ENCODE peak calls at places on chromosomes 12 and 14, in six cellular contexts. T is K562, K is A549, X is GM12878, G is HepG2, B is endothelial cell of umbilical vein. L is an unnamed sample.

GRCh38 chr14:101233391-101233790 is 327.9 kb upstream of the DIO3 start:
- DNase-seq in B (no peak), G (no peak), T (no peak), K (no peak), X (no peak), L (no peak)

GRCh38 chr14:74535756-74536325 is 42.3 kb downstream of the ISCA2 start:
- DNase-seq in K (no peak), X (no peak), B (no peak), T (no peak), G (no peak), L (no peak)

GRCh38 chr12:56358836-56359532 is 923 bp downstream of the STAT2 start:
- DNase-seq in B (no peak), X (no peak), T (no peak), G (no peak), K (no peak), L (peak)

GRCh38 chr14:21712039-21712438 is 38.4 kb upstream of the OR4E1 start:
- DNase-seq in G (no peak), X (no peak), B (no peak), T (no peak), K (no peak), L (no peak)

GRCh38 chr12:107337354-107338095 is 244.2 kb upstream of the CRY1 start:
- DNase-seq in G (no peak), K (peak), B (no peak), T (no peak), X (no peak), L (no peak)

GRCh38 chr12:50948798-50949197 is 3.5 kb upstream of the HIGD1C start:
- DNase-seq in T (no peak), B (no peak), X (no peak), G (no peak), K (no peak), L (no peak)

GRCh38 chr12:127485528-127485927 is 781.4 kb upstream of the TMEM132C start:
- DNase-seq in T (no peak), G (no peak), B (no peak), K (peak), X (no peak), L (peak)

GRCh38 chr14:92595267-92595666 is 81.7 kb downstream of the RIN3 start:
- DNase-seq in B (no peak), G (no peak), K (no peak), T (no peak), X (no peak), L (no peak)

GRCh38 chr12:124995200-124995961 is 1.9 kb downstream of the BRI3BP start:
- DNase-seq in G (no peak), B (no peak), X (peak), T (no peak), K (no peak), L (peak)

GRCh38 chr12:129145381-129145780 is 292.1 kb downstream of the GLT1D1 start:
- DNase-seq in T (no peak), G (no peak), X (no peak), K (no peak), B (no peak), L (no peak)

GRCh38 chr12:52874573-52875435 is 26.0 kb upstream of the KRT78 start:
- DNase-seq in T (no peak), G (no peak), K (no peak), B (no peak), X (no peak), L (peak)

GRCh38 chr12:102740157-102741032 is 176.6 kb downstream of the PAH start:
- DNase-seq in B (no peak), G (peak), T (no peak), K (peak), X (no peak), L (peak)

GRCh38 chr14:91067186-91067585 is 6.7 kb upstream of the RPS6KA5 start:
- DNase-seq in G (no peak), K (no peak), X (no peak), T (no peak), B (no peak), L (no peak)

GRCh38 chr12:75259170-75259569 is 49.5 kb upstream of the KCNC2 start:
- DNase-seq in K (no peak), T (no peak), G (no peak), B (no peak), X (no peak), L (no peak)

GRCh38 chr12:64675795-64676194 is 65.5 kb downstream of the RASSF3 start:
- DNase-seq in X (no peak), B (peak), K (peak), G (no peak), T (no peak), L (no peak)

GRCh38 chr12:109156586-109156985 is 40.2 kb downstream of the ACACB start:
- DNase-seq in G (no peak), B (no peak), T (no peak), K (no peak), X (no peak), L (no peak)

GRCh38 chr14:100192250-100192671 is 32.8 kb upstream of the DEGS2 start:
- DNase-seq in X (no peak), B (no peak), G (no peak), T (no peak), K (no peak), L (peak)

GRCh38 chr12:112841240-112841639 is 49.7 kb downstream of the RPH3A start:
- DNase-seq in X (no peak), B (no peak), T (no peak), G (no peak), K (no peak), L (no peak)

GRCh38 chr12:85855305-85855704 is 18.8 kb upstream of the NTS start:
- DNase-seq in K (no peak), G (no peak), B (no peak), X (no peak), T (no peak), L (no peak)

DNA sequence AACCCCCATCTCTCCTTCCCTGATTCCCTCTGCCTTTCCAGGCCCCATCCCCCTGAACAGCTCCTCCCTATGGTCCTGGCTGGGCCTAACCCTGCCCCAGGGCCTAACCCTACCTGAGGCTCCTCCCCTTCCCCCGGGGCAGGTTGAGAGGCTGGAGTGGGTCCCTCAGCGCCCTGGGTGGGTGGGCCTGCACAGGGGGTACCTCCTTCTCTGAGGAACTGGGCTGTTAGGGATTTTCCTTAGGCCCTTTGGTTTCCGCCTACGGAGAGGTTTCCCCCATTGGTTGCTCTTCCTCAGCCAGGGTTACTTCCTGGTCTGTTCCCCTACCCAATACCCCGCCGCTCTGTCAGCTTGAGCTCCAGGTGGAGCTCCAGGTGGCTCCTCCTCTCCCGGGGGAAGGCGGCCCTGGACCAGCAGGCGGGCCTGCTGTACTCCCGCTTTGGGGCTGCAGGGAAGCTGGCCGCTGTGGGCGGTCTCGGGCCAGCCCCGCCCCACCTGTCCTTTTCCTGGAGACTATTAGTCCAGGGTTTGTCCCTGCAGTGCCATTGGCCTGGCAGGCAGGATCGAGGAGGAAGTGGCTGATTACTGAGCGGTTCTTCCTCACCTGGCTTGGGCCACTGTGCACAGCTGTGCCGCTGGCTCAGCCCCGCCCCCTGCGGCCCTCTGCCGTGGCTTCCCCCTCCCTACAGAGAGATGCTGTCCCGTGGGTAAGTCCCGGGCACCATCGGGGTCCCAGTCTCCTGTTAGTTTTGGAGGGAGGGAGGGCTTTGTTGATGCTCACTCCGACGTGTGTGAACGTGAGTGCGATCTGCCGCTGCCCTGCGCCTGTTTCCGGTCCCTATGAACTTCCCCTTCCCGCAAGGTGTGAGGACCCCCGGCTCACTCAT is 2.5 kb downstream of the C12orf57 start:
- DNase-seq in X (peak), K (peak), B (no peak), T (peak), G (peak), L (no peak)
- TF ChIP-seq POLR2A in X (peak), K (peak), B (no peak), T (no peak), G (no peak), L (no peak)

GRCh38 chr14:65423986-65424385 is 11.5 kb downstream of the FUT8 start:
- DNase-seq in T (no peak), X (no peak), G (no peak), K (no peak), B (no peak), L (no peak)

GRCh38 chr14:65424531-65424930 is 12.0 kb downstream of the FUT8 start:
- DNase-seq in T (no peak), X (no peak), K (no peak), B (no peak), G (no peak), L (no peak)

GRCh38 chr14:65428691-65429090 is 16.2 kb downstream of the FUT8 start:
- DNase-seq in X (no peak), K (no peak), B (no peak), G (no peak), T (no peak), L (no peak)

GRCh38 chr14:65422093-65422834 is 9.7 kb downstream of the FUT8 start:
- DNase-seq in B (peak), X (no peak), G (no peak), K (no peak), T (no peak), L (no peak)

DNA sequence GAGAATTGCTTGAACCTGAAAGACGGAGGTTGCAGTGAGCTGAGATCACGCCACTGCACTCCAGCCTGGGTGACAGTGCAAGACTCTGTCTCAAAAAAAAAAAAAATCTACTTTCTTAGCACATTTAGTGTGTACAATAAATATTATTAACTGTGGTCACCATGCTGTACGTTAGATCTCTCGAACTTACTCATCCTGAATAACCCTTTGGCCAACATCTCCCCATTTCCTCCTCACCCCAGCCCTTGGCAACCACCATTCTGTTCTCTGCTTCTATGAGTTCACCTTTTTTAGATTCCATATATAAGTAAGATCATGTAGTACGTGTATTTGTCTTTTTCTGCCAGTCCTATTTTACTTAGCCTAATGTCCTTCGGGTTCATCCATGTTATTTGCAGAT is 13.4 kb downstream of the FUT8 start:
- DNase-seq in K (no peak), G (no peak), B (no peak), X (peak), T (no peak), L (no peak)
- TF ChIP-seq MAX in K (no peak), G (no peak), B (no peak), X (no peak), T (no peak), L (no peak)

DNA sequence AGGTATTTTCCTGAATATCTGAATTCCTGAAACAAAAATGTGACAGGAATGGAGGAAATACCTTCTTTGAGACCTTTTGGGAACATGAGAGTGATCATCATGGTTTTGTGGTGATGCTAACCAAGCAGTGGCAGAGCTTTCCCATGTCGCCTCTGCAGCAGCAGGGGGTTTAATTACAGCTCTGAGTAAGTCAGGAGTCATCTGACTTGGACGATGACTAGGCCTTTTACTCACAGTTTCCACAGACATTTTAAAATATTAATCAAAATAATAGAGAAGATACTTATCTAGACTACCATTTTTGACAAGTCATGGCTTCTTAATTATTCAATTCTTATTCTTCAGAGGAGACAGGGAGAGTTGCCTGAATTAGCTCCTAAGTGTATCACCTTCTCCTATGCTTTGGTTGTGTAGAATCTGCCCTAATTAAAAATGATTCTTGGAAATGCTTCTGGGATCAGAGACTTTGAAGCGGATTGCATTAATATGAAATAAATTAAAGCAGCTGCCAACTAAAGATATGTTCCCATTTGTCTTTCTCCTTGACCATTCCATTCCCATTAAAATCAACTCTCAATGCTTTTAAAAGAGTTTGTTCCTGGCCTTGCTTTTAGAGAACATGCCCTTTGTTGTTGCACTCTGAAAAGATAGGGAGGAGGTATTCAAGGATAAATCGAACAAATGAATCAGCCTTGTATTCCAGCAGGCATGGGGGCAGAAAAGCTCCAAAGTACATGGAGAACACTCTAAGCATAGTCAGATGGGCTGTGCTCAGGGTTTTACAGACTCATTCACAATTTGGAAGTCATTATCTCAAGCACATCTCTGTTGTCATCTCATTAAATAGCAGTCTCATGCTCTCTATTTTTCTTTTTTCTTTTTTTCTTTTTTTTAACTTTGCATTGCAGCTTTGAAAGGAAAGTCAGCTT is 7.7 kb upstream of the IFNG-AS1 start:
- DNase-seq in G (no peak), B (no peak), K (peak), T (no peak), X (no peak), L (peak)
- TF ChIP-seq MYC in G (no peak), B (no peak), K (no peak), T (no peak), X (no peak), L (no peak)

GRCh38 chr12:12716151-12716844 is 870 bp upstream of the CDKN1B start:
- DNase-seq in T (no peak), X (no peak), G (peak), K (peak), B (peak), L (no peak)
- TF ChIP-seq POLR2A in T (no peak), X (peak), G (peak), K (no peak), B (no peak), L (no peak)

GRCh38 chr14:52279405-52279804 is 11.9 kb downstream of the PTGDR start:
- DNase-seq in X (no peak), T (no peak), G (no peak), B (no peak), K (peak), L (peak)
- TF ChIP-seq MAX in X (no peak), T (no peak), G (no peak), B (no peak), K (no peak), L (no peak)

L was measured in NB4.